ENCODE peak calls at places on chromosome 20, in five cellular contexts. T, A, Q, L and N are unnamed samples.

GRCh38 chr20:14997791-14998190 is 660.4 kb upstream of the FLRT3 start:
- DNase-seq in T (no peak), A (no peak), Q (no peak), L (no peak), N (no peak)

GRCh38 chr20:29300579-29301551 is 1956.6 kb upstream of the DEFB115 start:
- DNase-seq in T (no peak), A (no peak), Q (no peak), L (no peak), N (no peak)

GRCh38 chr20:58638467-58639181 is 12.5 kb upstream of the STX16 start:
- DNase-seq in T (no peak), A (peak), Q (no peak), L (no peak), N (no peak)

GRCh38 chr20:9565910-9566550 is 51.6 kb downstream of the LAMP5 start:
- DNase-seq in T (no peak), A (no peak), Q (no peak), L (no peak), N (no peak)

GRCh38 chr20:38610521-38610920 is 8.9 kb downstream of the ARHGAP40 start:
- DNase-seq in T (no peak), A (no peak), Q (no peak), L (no peak), N (no peak)

GRCh38 chr20:9660236-9660868 is 146.0 kb downstream of the LAMP5 start:
- DNase-seq in T (no peak), A (no peak), Q (no peak), L (no peak), N (no peak)

GRCh38 chr20:8209061-8209460 is 77.0 kb downstream of the PLCB1 start:
- DNase-seq in T (no peak), A (no peak), Q (no peak), L (no peak), N (no peak)

GRCh38 chr20:60254901-60255411 is 296.7 kb downstream of the CDH26 start:
- DNase-seq in T (no peak), A (no peak), Q (no peak), L (no peak), N (no peak)

GRCh38 chr20:59939879-59940128 is 301 bp downstream of the PPP1R3D start:
- DNase-seq in T (peak), A (peak), Q (no peak), L (peak), N (no peak)

GRCh38 chr20:50276119-50277063 is 85.8 kb downstream of the CEBPB start:
- DNase-seq in T (no peak), A (peak), Q (no peak), L (peak), N (no peak)

GRCh38 chr20:34871320-34871926 is 1.2 kb downstream of the GGT7 start:
- DNase-seq in T (no peak), A (peak), Q (no peak), L (no peak), N (no peak)

GRCh38 chr20:24809606-24810005 is 139.5 kb upstream of the CST7 start:
- DNase-seq in T (no peak), A (peak), Q (no peak), L (no peak), N (no peak)

GRCh38 chr20:57618091-57618765 is 2.0 kb downstream of the ZBP1 start:
- DNase-seq in T (peak), A (peak), Q (no peak), L (no peak), N (no peak)

GRCh38 chr20:56797023-56797422 is 167.9 kb downstream of the TFAP2C start:
- DNase-seq in T (no peak), A (no peak), Q (no peak), L (peak), N (no peak)

GRCh38 chr20:5140195-5140594 is 13.4 kb downstream of the CDS2 start:
- DNase-seq in T (no peak), A (no peak), Q (no peak), L (no peak), N (no peak)

GRCh38 chr20:43322851-43323250 is 133.1 kb upstream of the PTPRT start:
- DNase-seq in T (no peak), A (no peak), Q (no peak), L (no peak), N (no peak)

GRCh38 chr20:49887251-49887827 is 28.0 kb downstream of the SPATA2 start:
- DNase-seq in T (no peak), A (peak), Q (no peak), L (no peak), N (no peak)

GRCh38 chr20:32621071-32621913 is 36.2 kb upstream of the NOL4L start:
- DNase-seq in T (no peak), A (no peak), Q (no peak), L (no peak), N (no peak)

GRCh38 chr20:32623667-32624157 is 38.6 kb upstream of the NOL4L start:
- DNase-seq in T (no peak), A (no peak), Q (no peak), L (no peak), N (no peak)

GRCh38 chr20:32622585-32623468 is 37.7 kb upstream of the NOL4L start:
- DNase-seq in T (no peak), A (no peak), Q (no peak), L (no peak), N (no peak)

GRCh38 chr20:32619586-32619985 is 34.5 kb upstream of the NOL4L start:
- DNase-seq in T (no peak), A (no peak), Q (no peak), L (no peak), N (no peak)

DNA sequence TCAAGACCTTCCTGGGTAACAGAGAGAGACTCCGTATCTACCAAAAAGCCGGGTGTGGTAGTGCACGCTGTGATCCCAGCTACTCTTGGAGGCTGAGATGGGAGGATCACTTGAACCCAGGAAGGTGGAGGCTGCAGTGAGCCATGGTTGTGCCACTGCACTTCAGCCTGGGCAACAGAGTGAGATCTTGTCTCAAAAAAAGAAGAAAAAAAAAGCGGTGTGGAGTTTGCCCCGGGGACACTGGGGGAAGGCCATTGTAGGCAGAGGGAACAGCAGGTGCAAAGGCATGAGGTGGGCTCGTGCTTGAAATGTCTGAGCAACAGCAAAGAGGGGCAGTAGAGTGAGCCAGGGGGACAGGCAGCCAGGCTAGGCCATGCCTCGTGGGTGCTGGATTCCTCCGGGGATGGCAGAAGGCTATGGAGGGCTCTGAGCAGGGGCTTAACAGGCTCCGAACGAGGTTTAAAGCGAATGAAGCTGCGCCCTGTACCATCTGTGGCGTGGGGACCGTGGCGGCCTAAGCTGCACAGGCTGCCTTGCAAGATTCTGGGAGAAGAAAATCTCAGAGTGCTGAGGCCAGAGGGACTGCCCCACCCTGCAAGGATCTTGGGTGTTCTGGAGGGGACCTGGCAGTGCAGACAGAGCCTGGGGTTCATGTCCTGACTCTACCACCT is 36.9 kb upstream of the NOL4L start:
- DNase-seq in T (no peak), A (no peak), Q (no peak), L (no peak), N (no peak)
- TF ChIP-seq CTCF in T (no peak), A (no peak), Q (no peak), L (no peak), N (no peak)

GRCh38 chr20:11919046-11919445 is 1.4 kb downstream of the BTBD3 start:
- DNase-seq in T (no peak), A (no peak), Q (no peak), L (no peak), N (no peak)

GRCh38 chr20:11919571-11919970 is 1.9 kb downstream of the BTBD3 start:
- DNase-seq in T (no peak), A (no peak), Q (no peak), L (no peak), N (no peak)

GRCh38 chr20:11920083-11920482 is 2.4 kb downstream of the BTBD3 start:
- DNase-seq in T (no peak), A (no peak), Q (no peak), L (no peak), N (no peak)

GRCh38 chr20:11918280-11918952 is 723 bp downstream of the BTBD3 start:
- DNase-seq in T (no peak), A (no peak), Q (no peak), L (no peak), N (no peak)

GRCh38 chr20:11917663-11918062 is at the start of gene BTBD3:
- DNase-seq in T (peak), A (no peak), Q (no peak), L (no peak), N (no peak)
- H3K4me3 ChIP-seq in T (peak), A (no peak), Q (peak), L (no peak), N (peak)

GRCh38 chr20:46688151-46689081 is 828 bp downstream of the TP53RK start:
- DNase-seq in T (no peak), A (no peak), Q (no peak), L (no peak), N (peak)

GRCh38 chr20:46683939-46684750 is 5.1 kb downstream of the TP53RK start:
- DNase-seq in T (no peak), A (no peak), Q (no peak), L (no peak), N (peak)

GRCh38 chr20:46690219-46691111 is 1.2 kb upstream of the TP53RK start:
- DNase-seq in T (no peak), A (no peak), Q (no peak), L (no peak), N (no peak)

GRCh38 chr20:46689754-46690085 is 476 bp upstream of the TP53RK start:
- DNase-seq in T (no peak), A (no peak), Q (no peak), L (no peak), N (no peak)

DNA sequence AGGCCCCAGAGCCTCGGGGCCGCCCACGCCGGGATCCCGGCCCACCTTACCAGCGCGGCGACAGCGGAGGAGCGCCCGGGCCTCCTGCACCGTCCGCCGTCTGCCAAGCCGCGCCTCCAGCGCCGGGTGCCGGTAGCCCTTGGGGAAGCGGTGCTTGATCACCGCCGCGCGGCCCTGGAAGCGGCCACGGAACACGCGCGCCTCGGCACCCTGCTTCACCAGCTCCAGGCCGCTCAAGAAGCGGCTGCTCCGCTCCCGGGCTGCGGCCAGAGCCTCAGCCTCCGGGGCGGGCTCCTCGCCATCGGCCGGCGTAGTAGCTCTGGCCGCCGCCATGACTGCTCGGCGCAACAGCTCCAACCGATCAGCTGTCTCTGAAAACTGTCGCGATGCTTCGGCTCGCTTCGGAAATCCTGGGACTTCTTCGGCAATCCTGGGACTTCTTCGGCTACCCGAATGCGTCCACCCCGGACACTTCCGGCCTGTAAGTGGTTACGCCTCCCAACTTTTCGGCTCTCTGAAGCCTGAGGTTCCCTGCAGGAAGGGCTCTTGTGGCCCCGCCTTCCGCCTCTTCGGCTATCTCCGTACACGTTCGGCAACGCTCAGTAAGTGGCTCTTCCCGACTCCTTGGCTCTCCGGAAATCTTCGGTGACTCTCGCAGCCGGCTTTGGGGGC is at the start of gene TP53RK:
- DNase-seq in T (peak), A (peak), Q (peak), L (peak), N (peak)
- TF ChIP-seq POLR2A in T (peak), A (no peak), Q (peak), L (peak), N (peak)

GRCh38 chr20:51616060-51616459 is 73.5 kb upstream of the NFATC2 start:
- DNase-seq in T (no peak), A (no peak), Q (no peak), L (no peak), N (no peak)
- TF ChIP-seq CTCF in T (peak), A (no peak), Q (no peak), L (no peak), N (no peak)

DNA sequence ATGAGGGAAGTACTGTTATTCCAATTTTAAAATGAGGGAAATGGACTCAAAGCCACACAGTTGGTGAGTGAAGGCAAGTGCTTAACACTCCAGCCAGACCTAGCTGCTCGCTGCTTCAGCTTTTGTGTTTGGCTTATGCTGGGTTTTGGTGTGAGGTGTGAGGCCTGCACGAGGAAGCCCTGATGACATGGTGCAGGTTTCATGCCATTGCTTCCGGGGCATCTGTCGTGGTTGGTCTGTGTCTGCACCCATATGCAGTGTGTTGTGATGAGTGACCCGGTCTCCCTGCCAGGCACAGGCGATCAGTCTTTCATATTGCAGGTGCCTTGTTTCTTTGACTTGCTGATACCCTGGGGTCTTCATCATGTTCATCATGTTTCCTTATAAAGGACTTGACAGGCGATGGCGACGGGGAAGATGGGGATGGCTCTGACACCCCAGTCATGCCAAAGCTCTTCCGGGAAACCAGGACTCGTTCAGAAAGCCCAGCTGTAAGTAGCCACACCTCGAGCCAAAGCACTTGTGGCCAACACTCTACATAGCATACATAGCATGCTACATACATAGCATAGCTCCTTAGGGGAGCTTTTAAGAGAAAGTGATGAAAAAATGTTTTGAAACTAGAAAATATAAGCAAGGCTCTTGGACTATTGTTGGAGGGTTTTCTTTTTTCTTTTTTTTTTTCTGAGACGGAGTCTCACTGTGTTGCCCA is 22.3 kb downstream of the DNMT3B start:
- DNase-seq in T (no peak), A (no peak), Q (no peak), L (no peak), N (no peak)
- H3K4me3 ChIP-seq in T (no peak), A (no peak), Q (no peak), L (no peak), N (no peak)

GRCh38 chr20:23646106-23646958 is 8.6 kb upstream of the CST3 start:
- DNase-seq in T (no peak), A (no peak), Q (no peak), L (no peak), N (no peak)

GRCh38 chr20:23651117-23651516 is 13.4 kb upstream of the CST3 start:
- DNase-seq in T (no peak), A (no peak), Q (no peak), L (no peak), N (no peak)

GRCh38 chr20:23649830-23650417 is 12.2 kb upstream of the CST3 start:
- DNase-seq in T (no peak), A (no peak), Q (no peak), L (no peak), N (no peak)

GRCh38 chr20:23647346-23647745 is 9.6 kb upstream of the CST3 start:
- DNase-seq in T (no peak), A (no peak), Q (no peak), L (no peak), N (no peak)

GRCh38 chr20:23649242-23649641 is 11.5 kb upstream of the CST3 start:
- DNase-seq in T (no peak), A (no peak), Q (no peak), L (no peak), N (no peak)
- TF ChIP-seq POLR2A in T (no peak), A (no peak), Q (no peak), L (no peak), N (no peak)

GRCh38 chr20:11270566-11270965 is 596.8 kb upstream of the JAG1 start:
- DNase-seq in T (no peak), A (no peak), Q (no peak), L (no peak), N (no peak)

GRCh38 chr20:11271319-11271718 is 597.5 kb upstream of the JAG1 start:
- DNase-seq in T (no peak), A (no peak), Q (no peak), L (no peak), N (no peak)

GRCh38 chr20:11266571-11266970 is 592.8 kb upstream of the JAG1 start:
- DNase-seq in T (no peak), A (no peak), Q (no peak), L (no peak), N (no peak)

GRCh38 chr20:11267762-11268335 is 594.0 kb upstream of the JAG1 start:
- DNase-seq in T (no peak), A (no peak), Q (no peak), L (no peak), N (no peak)

DNA sequence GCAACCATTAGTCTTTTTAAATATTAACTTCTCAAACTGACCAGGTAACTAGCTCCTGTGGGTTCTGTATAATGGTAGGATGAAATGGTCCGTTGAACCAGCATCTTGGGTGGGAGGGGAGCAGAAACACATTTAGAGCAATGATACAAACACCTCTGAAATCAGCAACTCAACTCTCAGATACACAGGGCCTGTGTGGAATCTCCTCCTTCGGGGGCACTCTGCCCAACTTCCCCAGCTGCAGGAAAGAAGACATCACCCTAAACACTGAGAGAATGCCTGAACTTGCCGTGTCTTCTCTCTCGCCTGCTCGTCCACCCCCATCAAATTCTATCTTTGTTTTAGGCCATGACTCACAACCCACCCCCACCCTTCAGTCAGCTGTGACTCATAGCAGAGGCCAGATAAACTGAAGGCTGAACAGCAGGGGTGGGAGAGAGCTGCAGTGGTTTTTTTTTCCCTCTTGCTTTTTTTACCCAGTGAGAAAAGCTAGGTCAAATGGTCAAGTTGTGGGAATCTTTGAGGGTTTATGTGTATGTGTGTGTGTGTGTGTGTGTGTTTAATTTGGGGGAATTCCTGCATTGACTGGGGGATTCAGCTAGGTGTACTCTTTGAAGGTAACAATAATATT is 593.4 kb upstream of the JAG1 start:
- DNase-seq in T (no peak), A (no peak), Q (no peak), L (no peak), N (peak)
- TF ChIP-seq CTCF in T (no peak), A (no peak), Q (no peak), L (no peak), N (no peak)

GRCh38 chr20:62405108-62405980 is 1.7 kb downstream of the CABLES2 start:
- DNase-seq in T (no peak), A (no peak), Q (no peak), L (peak), N (peak)
- H3K4me3 ChIP-seq in T (no peak), A (no peak), Q (peak), L (no peak), N (no peak)

DNA sequence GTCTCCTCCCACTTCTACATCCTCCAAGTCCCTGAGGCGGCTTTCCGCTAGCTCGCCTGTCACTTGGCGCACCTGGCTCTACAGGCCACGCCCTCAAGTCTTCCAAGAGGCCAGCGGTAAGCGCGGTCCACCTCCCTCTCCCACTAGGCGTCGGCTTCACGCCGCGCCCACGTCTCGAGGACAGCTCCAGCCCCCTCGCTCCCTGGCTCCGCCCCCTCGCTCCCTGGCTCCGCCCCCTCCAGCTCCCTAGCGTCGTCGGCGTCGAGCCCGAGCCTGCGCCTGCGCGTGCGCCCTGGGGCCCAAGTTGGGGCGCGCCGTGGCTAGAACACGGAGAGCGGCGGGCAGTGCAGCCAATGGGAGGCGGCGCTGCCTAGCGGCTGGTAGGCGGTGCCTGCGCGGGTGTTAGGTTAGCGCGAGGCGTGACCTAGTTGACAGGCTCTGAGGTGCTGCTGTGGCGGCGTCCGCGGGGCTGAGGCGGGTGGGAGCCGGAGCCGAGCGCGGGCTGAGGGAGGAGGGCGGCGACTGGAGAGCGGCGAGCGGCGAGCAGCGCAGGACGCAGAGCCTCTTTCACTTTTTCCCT is at the start of gene MACROD2:
- DNase-seq in T (peak), A (peak), Q (peak), L (peak), N (peak)
- TF ChIP-seq POLR2A in T (peak), A (no peak), Q (no peak), L (peak), N (peak)

DNA sequence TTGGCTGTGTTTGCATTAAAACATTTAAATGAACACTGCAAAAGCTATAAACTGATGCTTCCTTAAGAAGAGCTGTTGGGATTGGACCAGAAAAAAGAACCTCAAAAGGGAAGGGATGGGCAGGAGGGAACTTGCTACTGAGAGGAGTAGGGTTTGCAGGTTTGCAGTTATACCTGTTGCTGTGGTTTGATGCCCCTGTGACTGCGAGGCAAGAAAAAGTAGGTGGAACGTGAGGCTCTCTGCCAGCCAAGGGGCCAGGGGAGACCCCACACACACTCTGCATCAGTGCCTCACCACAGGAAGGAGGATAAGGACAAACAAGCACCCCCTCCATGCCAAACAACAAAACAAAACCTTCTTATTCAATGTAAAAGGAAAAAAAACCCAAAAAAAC is 197.1 kb downstream of the BCAS1 start:
- DNase-seq in T (no peak), A (no peak), Q (no peak), L (no peak), N (no peak)
- TF ChIP-seq CTCF in T (no peak), A (no peak), Q (no peak), L (no peak), N (no peak)